ENCODE peak calls at places on chromosomes 1 and 21, in eight cellular contexts. Z is choroid plexus epithelial cell, S is colonic mucosa, G is hepatocyte, M is cardiac fibroblast, A is IMR-90, W is ovary, N is tibial nerve. H is an unnamed sample.
A peak's percentile ranks its signal among the peaks of the same experiment; 100 is the strongest.

GRCh38 chr1:14095001-14095400 is 395.0 kb downstream of the PRDM2 start:
- DNase-seq in Z (peak; percentile 13), S (no peak), G (peak; percentile 28), M (peak; percentile 33), A (no peak), W (no peak), N (no peak), H (peak; percentile 7)

GRCh38 chr1:182622795-182623528 is 18.8 kb upstream of the RGS16 start:
- DNase-seq in Z (peak; percentile 45), S (no peak), G (no peak), M (peak; percentile 57), A (no peak), W (no peak), N (no peak), H (no peak)

GRCh38 chr21:45167796-45168222 is 93.4 kb downstream of the ADARB1 start:
- DNase-seq in Z (peak; percentile 63), S (no peak), G (no peak), M (peak; percentile 77), A (peak; percentile 78), W (no peak), N (no peak), H (peak; percentile 62)

GRCh38 chr1:173865468-173866164 is 2.2 kb downstream of the GAS5 start:
- DNase-seq in Z (no peak), S (no peak), G (no peak), M (no peak), A (no peak), W (no peak), N (no peak), H (no peak)

GRCh38 chr1:192538407-192539311 is 36.9 kb upstream of the RGS1 start:
- DNase-seq in Z (peak; percentile 49), S (no peak), G (peak; percentile 29), M (peak; percentile 43), A (peak; percentile 78), W (no peak), N (no peak), H (peak; percentile 89)

GRCh38 chr1:202801169-202801568 is 7.1 kb downstream of the KDM5B start:
- DNase-seq in Z (no peak), S (no peak), G (no peak), M (no peak), A (no peak), W (no peak), N (no peak), H (no peak)

GRCh38 chr1:6949991-6950765 is 164.9 kb downstream of the CAMTA1 start:
- DNase-seq in Z (no peak), S (no peak), G (no peak), M (no peak), A (no peak), W (no peak), N (no peak), H (no peak)

GRCh38 chr1:91011726-91012125 is 10.1 kb downstream of the ZNF644 start:
- DNase-seq in Z (peak; percentile 62), S (no peak), G (no peak), M (peak; percentile 78), A (peak; percentile 68), W (no peak), N (no peak), H (peak; percentile 52)

GRCh38 chr1:3663999-3664699 is 11.8 kb downstream of the TP73 start:
- DNase-seq in Z (no peak), S (no peak), G (no peak), M (no peak), A (no peak), W (no peak), N (no peak), H (no peak)

GRCh38 chr21:17829472-17829871 is 10.3 kb upstream of the C21orf91 start:
- DNase-seq in Z (peak; percentile 37), S (no peak), G (no peak), M (no peak), A (peak; percentile 84), W (no peak), N (no peak), H (peak; percentile 15)

GRCh38 chr1:204419064-204419403 is 7.4 kb upstream of the PPP1R15B start:
- DNase-seq in Z (no peak), S (no peak), G (no peak), M (no peak), A (peak; percentile 52), W (no peak), N (no peak), H (no peak)

GRCh38 chr1:119701659-119702058 is 10.1 kb upstream of the PHGDH start:
- DNase-seq in Z (no peak), S (no peak), G (no peak), M (no peak), A (no peak), W (no peak), N (no peak), H (no peak)

GRCh38 chr1:66599346-66599745 is 65.4 kb downstream of the SGIP1 start:
- DNase-seq in Z (no peak), S (no peak), G (no peak), M (peak; percentile 19), A (no peak), W (no peak), N (no peak), H (no peak)

GRCh38 chr1:175536369-175536768 is 207.0 kb downstream of the TNR start:
- DNase-seq in Z (no peak), S (no peak), G (peak; percentile 18), M (peak; percentile 78), A (no peak), W (no peak), N (no peak), H (peak; percentile 48)

GRCh38 chr1:61332796-61333195 is 250.4 kb downstream of the NFIA start:
- DNase-seq in Z (no peak), S (no peak), G (no peak), M (no peak), A (no peak), W (no peak), N (no peak), H (no peak)

GRCh38 chr1:147567594-147568381 is 26.5 kb downstream of the BCL9 start:
- DNase-seq in Z (no peak), S (no peak), G (no peak), M (no peak), A (no peak), W (no peak), N (no peak), H (no peak)
- H3K4me3 ChIP-seq in Z (no peak overlapping the region), S (no peak overlapping the region), G (no peak overlapping the region), M (no peak overlapping the region), A (no peak overlapping the region), W (no peak overlapping the region), N (no peak overlapping the region), H (no peak overlapping the region)

GRCh38 chr1:16013908-16014258 is 4.0 kb downstream of the HSPB7 start:
- DNase-seq in Z (no peak), S (no peak), G (no peak), M (no peak), A (no peak), W (no peak), N (no peak), H (no peak)

GRCh38 chr1:16013220-16013907 is 4.5 kb downstream of the HSPB7 start:
- DNase-seq in Z (peak; percentile 89), S (peak; percentile 63), G (peak; percentile 92), M (peak; percentile 72), A (peak; percentile 70), W (peak; percentile 90), N (no peak), H (peak; percentile 74)

GRCh38 chr1:16011936-16012589 is 5.8 kb downstream of the HSPB7 start:
- DNase-seq in Z (no peak), S (no peak), G (no peak), M (no peak), A (no peak), W (no peak), N (no peak), H (no peak)

GRCh38 chr1:16010837-16011236 is 6.8 kb downstream of the SRARP start:
- DNase-seq in Z (no peak), S (no peak), G (no peak), M (no peak), A (no peak), W (no peak), N (no peak), H (no peak)

GRCh38 chr1:16012590-16013219 is 5.1 kb downstream of the HSPB7 start:
- DNase-seq in Z (peak; percentile 89), S (peak; percentile 62), G (peak; percentile 92), M (peak; percentile 83), A (peak; percentile 38), W (peak; percentile 86), N (no peak), H (peak; percentile 75)
- TF ChIP-seq CTCF in Z (no peak), S (no peak), G (no peak), M (no peak), A (no peak), W (no peak), N (no peak), H (no peak)

DNA sequence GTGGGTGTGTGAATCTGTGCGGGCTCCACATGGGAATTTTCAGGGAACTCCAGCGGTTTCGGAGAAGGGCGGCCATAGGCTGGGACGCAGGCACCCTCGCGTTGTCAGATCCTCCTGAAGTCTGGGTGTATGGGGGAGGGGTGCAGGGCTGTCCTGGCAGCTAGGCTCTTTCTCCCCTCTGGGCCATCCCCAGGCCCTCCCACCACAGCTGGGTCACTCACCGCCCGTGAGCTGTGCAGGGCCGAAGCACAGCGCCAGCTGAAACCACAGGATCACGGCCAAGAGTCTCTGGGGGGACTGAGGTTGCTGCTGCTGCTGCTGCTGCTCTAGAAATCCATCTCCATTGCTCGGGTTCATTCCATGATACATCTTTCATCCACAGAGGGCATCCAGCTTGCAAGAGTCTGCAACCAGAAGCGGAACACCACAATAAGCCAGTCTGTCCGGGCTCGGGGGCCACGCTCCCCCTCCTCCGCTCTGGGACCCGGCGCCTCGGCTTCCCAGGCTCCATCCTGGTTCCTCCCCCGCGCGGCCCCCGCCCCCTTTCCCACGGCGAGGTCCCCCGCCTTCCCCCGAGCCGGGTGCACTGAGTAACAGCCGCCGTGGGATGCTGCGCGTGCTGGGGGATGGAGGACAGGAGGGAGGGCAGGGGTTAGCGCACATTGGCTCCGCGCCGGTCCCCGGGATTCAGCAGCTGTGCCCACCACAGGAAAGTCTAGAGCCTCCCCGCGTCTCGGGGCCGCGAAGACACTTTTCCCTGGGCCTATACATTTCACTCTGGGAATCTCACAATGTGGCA is 720 bp downstream of the SUSD4 start:
- DNase-seq in Z (peak; percentile 18), S (no peak), G (peak; percentile 28), M (peak; percentile 20), A (peak; percentile 26), W (peak; percentile 74), N (no peak), H (peak; percentile 17)
- H3K4me3 ChIP-seq in Z (no peak overlapping the region), S (peak overlapping the region; percentile 33), G (peak overlapping the region; percentile 27), M (no peak overlapping the region), A (no peak overlapping the region), W (peak overlapping the region; percentile 42), N (peak overlapping the region; percentile 26), H (no peak overlapping the region)

GRCh38 chr1:88060112-88060673 is 623.9 kb upstream of the PKN2 start:
- DNase-seq in Z (no peak), S (no peak), G (no peak), M (no peak), A (no peak), W (no peak), N (no peak), H (peak; percentile 1)

GRCh38 chr1:88062650-88063153 is 621.4 kb upstream of the PKN2 start:
- DNase-seq in Z (no peak), S (no peak), G (no peak), M (no peak), A (no peak), W (no peak), N (no peak), H (no peak)

GRCh38 chr1:88061830-88062177 is 622.3 kb upstream of the PKN2 start:
- DNase-seq in Z (peak; percentile 2), S (no peak), G (no peak), M (no peak), A (peak; percentile 20), W (no peak), N (no peak), H (peak; percentile 9)

GRCh38 chr1:88063605-88064004 is 620.5 kb upstream of the PKN2 start:
- DNase-seq in Z (no peak), S (no peak), G (no peak), M (peak; percentile 6), A (peak; percentile 14), W (no peak), N (no peak), H (peak; percentile 11)

GRCh38 chr1:88061106-88061829 is 622.8 kb upstream of the PKN2 start:
- DNase-seq in Z (peak; percentile 82), S (peak; percentile 59), G (peak; percentile 72), M (peak; percentile 79), A (peak; percentile 70), W (no peak), N (peak; percentile 23), H (peak; percentile 58)
- TF ChIP-seq CTCF in Z (peak; percentile 94), S (peak; percentile 66), G (peak; percentile 70), M (peak; percentile 91), A (peak; percentile 96), W (no peak), N (peak; percentile 67), H (peak; percentile 77)